ENCODE peak calls at places on chromosomes 4 and X, in five cellular contexts. One of them, this sample, is unnamed.
A peak's percentile ranks its signal among the peaks of the same experiment; 100 is the strongest.

GRCh38 chr4:184470785-184471110 is 3.6 kb downstream of the IRF2 start:
- DNase-seq in right cardiac atrium: no peak
- DNase-seq in cardiac muscle cell: no peak
- DNase-seq in GM23248: no peak
- DNase-seq in RWPE1: no peak
- DNase-seq in this sample: no peak

GRCh38 chr4:147479376-147479775 is 1.5 kb upstream of the EDNRA start:
- DNase-seq in RWPE1: no peak
- DNase-seq in right cardiac atrium: no peak
- DNase-seq in GM23248: no peak
- DNase-seq in cardiac muscle cell: no peak
- DNase-seq in this sample: no peak

GRCh38 chr4:59553739-59554126 is 1646.4 kb upstream of the ADGRL3 start:
- DNase-seq in right cardiac atrium: no peak
- DNase-seq in cardiac muscle cell: no peak
- DNase-seq in RWPE1: peak; percentile 57
- DNase-seq in GM23248: peak; percentile 3
- DNase-seq in this sample: no peak

GRCh38 chr4:80202190-80202711 is 4.9 kb downstream of the PRDM8 start:
- DNase-seq in right cardiac atrium: peak; percentile 95
- DNase-seq in cardiac muscle cell: peak; percentile 79
- DNase-seq in GM23248: peak; percentile 91
- DNase-seq in RWPE1: peak; percentile 71
- DNase-seq in this sample: peak; percentile 99

GRCh38 chr4:152448806-152449205 is 87.1 kb downstream of the FBXW7 start:
- DNase-seq in cardiac muscle cell: no peak
- DNase-seq in GM23248: no peak
- DNase-seq in right cardiac atrium: no peak
- DNase-seq in RWPE1: no peak
- DNase-seq in this sample: no peak

GRCh38 chr4:75653845-75654503 is 19.2 kb downstream of the G3BP2 start:
- DNase-seq in GM23248: peak; percentile 59
- DNase-seq in RWPE1: no peak
- DNase-seq in cardiac muscle cell: peak; percentile 51
- DNase-seq in right cardiac atrium: no peak
- DNase-seq in this sample: no peak

GRCh38 chrX:22087158-22087557 is 55.0 kb downstream of the PHEX start:
- DNase-seq in GM23248: no peak
- DNase-seq in right cardiac atrium: no peak
- DNase-seq in RWPE1: no peak
- DNase-seq in cardiac muscle cell: no peak
- DNase-seq in this sample: no peak

GRCh38 chr4:185011408-185011807 is 6.9 kb upstream of the HELT start:
- DNase-seq in cardiac muscle cell: peak; percentile 58
- DNase-seq in RWPE1: no peak
- DNase-seq in GM23248: peak; percentile 24
- DNase-seq in right cardiac atrium: no peak
- DNase-seq in this sample: no peak

GRCh38 chrX:23783569-23784486 is 855 bp downstream of the SAT1 start:
- DNase-seq in GM23248: peak; percentile 27
- DNase-seq in right cardiac atrium: peak; percentile 55
- DNase-seq in RWPE1: no peak
- DNase-seq in cardiac muscle cell: no peak
- DNase-seq in this sample: no peak

GRCh38 chrX:39398973-39399268 is 597.7 kb downstream of the MID1IP1 start:
- DNase-seq in RWPE1: no peak
- DNase-seq in GM23248: no peak
- DNase-seq in right cardiac atrium: peak; percentile 76
- DNase-seq in cardiac muscle cell: no peak
- DNase-seq in this sample: no peak

GRCh38 chr4:156128616-156129015 is 174.9 kb upstream of the CTSO start:
- DNase-seq in RWPE1: no peak
- DNase-seq in right cardiac atrium: no peak
- DNase-seq in GM23248: no peak
- DNase-seq in cardiac muscle cell: no peak
- DNase-seq in this sample: no peak

GRCh38 chr4:176409627-176410026 is 89.9 kb downstream of the SPCS3 start:
- DNase-seq in right cardiac atrium: no peak
- DNase-seq in GM23248: peak; percentile 23
- DNase-seq in cardiac muscle cell: no peak
- DNase-seq in RWPE1: no peak
- DNase-seq in this sample: no peak

GRCh38 chr4:100106982-100107381 is 83.3 kb downstream of the DDIT4L start:
- DNase-seq in cardiac muscle cell: no peak
- DNase-seq in right cardiac atrium: no peak
- DNase-seq in GM23248: no peak
- DNase-seq in RWPE1: no peak
- DNase-seq in this sample: no peak

GRCh38 chrX:113947548-113947947 is 636.3 kb upstream of the HTR2C start:
- DNase-seq in right cardiac atrium: no peak
- DNase-seq in GM23248: no peak
- DNase-seq in RWPE1: peak; percentile 0
- DNase-seq in cardiac muscle cell: peak; percentile 18
- DNase-seq in this sample: no peak

GRCh38 chr4:121072080-121072835 is at the start of gene NDNF:
- DNase-seq in GM23248: peak; percentile 75
- DNase-seq in cardiac muscle cell: peak; percentile 79
- DNase-seq in right cardiac atrium: peak; percentile 76
- DNase-seq in RWPE1: no peak
- DNase-seq in this sample: peak; percentile 86

GRCh38 chrX:143781103-143781502 is 60.6 kb upstream of the SPANXN2 start:
- DNase-seq in right cardiac atrium: no peak
- DNase-seq in cardiac muscle cell: no peak
- DNase-seq in RWPE1: peak; percentile 1
- DNase-seq in GM23248: peak; percentile 4
- DNase-seq in this sample: no peak

GRCh38 chrX:131068945-131069719 is 11.0 kb downstream of the ARHGAP36 start:
- DNase-seq in right cardiac atrium: peak; percentile 46
- DNase-seq in RWPE1: no peak
- DNase-seq in cardiac muscle cell: peak; percentile 84
- DNase-seq in GM23248: peak; percentile 29
- DNase-seq in this sample: no peak

GRCh38 chr4:6327220-6327917 is 57.7 kb downstream of the WFS1 start:
- DNase-seq in right cardiac atrium: peak; percentile 91
- DNase-seq in cardiac muscle cell: peak; percentile 85
- DNase-seq in RWPE1: peak; percentile 55
- DNase-seq in GM23248: peak; percentile 77
- DNase-seq in this sample: peak; percentile 78

GRCh38 chr4:168805341-168805740 is 204.7 kb downstream of the CBR4 start:
- DNase-seq in right cardiac atrium: no peak
- DNase-seq in cardiac muscle cell: no peak
- DNase-seq in RWPE1: no peak
- DNase-seq in GM23248: no peak
- DNase-seq in this sample: no peak

GRCh38 chr4:153594208-153594607 is 89.9 kb upstream of the TLR2 start:
- DNase-seq in right cardiac atrium: no peak
- DNase-seq in cardiac muscle cell: no peak
- DNase-seq in GM23248: peak; percentile 33
- DNase-seq in RWPE1: no peak
- DNase-seq in this sample: no peak

GRCh38 chr4:54496412-54496811 is 161.3 kb upstream of the KIT start:
- DNase-seq in right cardiac atrium: no peak
- DNase-seq in cardiac muscle cell: no peak
- DNase-seq in RWPE1: no peak
- DNase-seq in GM23248: no peak
- DNase-seq in this sample: no peak

GRCh38 chr4:76036855-76037254 is 985 bp upstream of the CXCL11 start:
- DNase-seq in GM23248: no peak
- DNase-seq in RWPE1: no peak
- DNase-seq in cardiac muscle cell: no peak
- DNase-seq in right cardiac atrium: no peak
- DNase-seq in this sample: no peak

GRCh38 chr4:17517664-17518063 is 2.7 kb downstream of the CLRN2 start:
- DNase-seq in cardiac muscle cell: no peak
- DNase-seq in right cardiac atrium: no peak
- DNase-seq in GM23248: no peak
- DNase-seq in RWPE1: no peak
- DNase-seq in this sample: no peak

GRCh38 chr4:44186850-44187246 is 261.8 kb downstream of the KCTD8 start:
- DNase-seq in GM23248: no peak
- DNase-seq in right cardiac atrium: no peak
- DNase-seq in RWPE1: no peak
- DNase-seq in cardiac muscle cell: no peak
- DNase-seq in this sample: no peak

GRCh38 chrX:43822015-43822414 is 60.2 kb downstream of the MAOB start:
- DNase-seq in RWPE1: peak; percentile 17
- DNase-seq in right cardiac atrium: no peak
- DNase-seq in cardiac muscle cell: no peak
- DNase-seq in GM23248: peak; percentile 45
- DNase-seq in this sample: no peak

GRCh38 chr4:179804440-179804839 is 2362.2 kb upstream of the AGA start:
- DNase-seq in right cardiac atrium: peak; percentile 37
- DNase-seq in RWPE1: no peak
- DNase-seq in GM23248: no peak
- DNase-seq in cardiac muscle cell: no peak
- DNase-seq in this sample: no peak

GRCh38 chr4:139563515-139563914 is 7.5 kb upstream of the SETD7 start:
- DNase-seq in cardiac muscle cell: no peak
- DNase-seq in RWPE1: no peak
- DNase-seq in GM23248: no peak
- DNase-seq in right cardiac atrium: no peak
- DNase-seq in this sample: no peak

GRCh38 chr4:91427171-91427570 is 876.6 kb upstream of the GRID2 start:
- DNase-seq in GM23248: no peak
- DNase-seq in cardiac muscle cell: no peak
- DNase-seq in RWPE1: peak; percentile 6
- DNase-seq in right cardiac atrium: no peak
- DNase-seq in this sample: no peak

GRCh38 chrX:41178201-41178600 is 93.0 kb downstream of the USP9X start:
- DNase-seq in RWPE1: no peak
- DNase-seq in GM23248: no peak
- DNase-seq in cardiac muscle cell: no peak
- DNase-seq in right cardiac atrium: no peak
- DNase-seq in this sample: no peak

GRCh38 chrX:41176263-41176662 is 91.0 kb downstream of the USP9X start:
- DNase-seq in RWPE1: no peak
- DNase-seq in cardiac muscle cell: no peak
- DNase-seq in right cardiac atrium: no peak
- DNase-seq in GM23248: no peak
- DNase-seq in this sample: no peak

GRCh38 chrX:41184312-41184711 is 99.1 kb downstream of the USP9X start:
- DNase-seq in cardiac muscle cell: peak; percentile 18
- DNase-seq in right cardiac atrium: no peak
- DNase-seq in GM23248: no peak
- DNase-seq in RWPE1: no peak
- DNase-seq in this sample: no peak

GRCh38 chrX:41177297-41177696 is 92.1 kb downstream of the USP9X start:
- DNase-seq in right cardiac atrium: no peak
- DNase-seq in RWPE1: no peak
- DNase-seq in GM23248: no peak
- DNase-seq in cardiac muscle cell: no peak
- DNase-seq in this sample: no peak

DNA sequence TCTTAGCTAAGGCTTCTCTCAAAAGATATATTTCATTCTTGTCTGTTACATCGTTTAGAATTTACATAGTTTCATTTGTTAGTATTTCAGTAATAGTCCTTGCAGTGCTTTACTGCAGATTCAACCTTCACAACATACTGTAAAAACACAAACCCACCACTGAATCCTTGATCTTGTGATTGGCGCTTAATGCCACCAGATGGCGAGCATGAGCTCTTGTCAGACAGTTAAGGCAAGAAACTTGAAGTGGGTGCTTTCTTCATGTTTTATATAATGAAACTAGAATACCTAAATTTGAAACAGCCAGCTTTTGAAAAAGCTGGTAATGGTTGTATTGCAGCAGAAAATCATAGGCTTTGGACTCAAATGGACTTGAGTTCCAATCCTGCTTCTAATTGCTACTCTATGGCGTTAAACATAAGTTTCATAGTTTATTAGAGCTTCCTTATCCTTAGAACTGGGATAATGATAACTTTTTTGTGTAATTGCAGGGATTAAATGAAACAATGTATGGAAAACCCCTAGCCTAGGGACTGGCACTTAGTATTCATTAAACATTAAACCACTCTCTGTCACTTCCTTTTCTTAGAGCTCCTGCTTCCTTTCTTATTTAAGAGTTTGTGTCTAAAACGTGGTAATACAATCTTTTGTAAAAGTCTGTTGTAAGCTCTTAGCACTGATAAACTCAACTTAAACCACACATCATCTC is 95.1 kb downstream of the USP9X start:
- DNase-seq in cardiac muscle cell: peak; percentile 67
- DNase-seq in right cardiac atrium: peak; percentile 66
- DNase-seq in RWPE1: peak; percentile 21
- DNase-seq in GM23248: peak; percentile 61
- DNase-seq in this sample: peak; percentile 43
- H3K27ac ChIP-seq in cardiac muscle cell: no peak overlapping the region
- H3K27ac ChIP-seq in right cardiac atrium: no peak overlapping the region
- H3K27ac ChIP-seq in RWPE1: no peak overlapping the region
- H3K27ac ChIP-seq in GM23248: no peak overlapping the region
- H3K27ac ChIP-seq in this sample: no peak overlapping the region

DNA sequence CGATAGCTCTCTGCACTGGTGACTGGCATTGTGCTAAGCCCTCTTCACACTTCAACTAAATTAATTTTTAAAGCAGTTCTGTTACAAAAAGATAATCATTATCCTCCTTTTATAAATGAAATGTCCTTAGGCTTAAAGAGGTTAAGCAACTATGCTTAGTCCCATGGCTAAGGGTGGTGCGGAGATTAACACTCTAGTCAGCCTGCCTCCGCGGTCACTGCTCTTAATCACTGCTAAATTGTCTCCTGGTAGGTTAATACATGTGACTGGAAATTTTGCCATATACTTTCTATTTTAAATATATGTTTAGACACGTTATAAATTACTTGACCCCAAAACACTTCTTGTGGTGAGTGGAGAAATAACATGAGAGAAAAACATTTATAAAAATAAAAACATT is 473.7 kb downstream of the CENPC start:
- DNase-seq in RWPE1: no peak
- DNase-seq in right cardiac atrium: no peak
- DNase-seq in cardiac muscle cell: no peak
- DNase-seq in GM23248: no peak
- DNase-seq in this sample: no peak
- H3K27ac ChIP-seq in RWPE1: no peak overlapping the region
- H3K27ac ChIP-seq in right cardiac atrium: no peak overlapping the region
- H3K27ac ChIP-seq in cardiac muscle cell: no peak overlapping the region
- H3K27ac ChIP-seq in GM23248: no peak overlapping the region
- H3K27ac ChIP-seq in this sample: no peak overlapping the region

DNA sequence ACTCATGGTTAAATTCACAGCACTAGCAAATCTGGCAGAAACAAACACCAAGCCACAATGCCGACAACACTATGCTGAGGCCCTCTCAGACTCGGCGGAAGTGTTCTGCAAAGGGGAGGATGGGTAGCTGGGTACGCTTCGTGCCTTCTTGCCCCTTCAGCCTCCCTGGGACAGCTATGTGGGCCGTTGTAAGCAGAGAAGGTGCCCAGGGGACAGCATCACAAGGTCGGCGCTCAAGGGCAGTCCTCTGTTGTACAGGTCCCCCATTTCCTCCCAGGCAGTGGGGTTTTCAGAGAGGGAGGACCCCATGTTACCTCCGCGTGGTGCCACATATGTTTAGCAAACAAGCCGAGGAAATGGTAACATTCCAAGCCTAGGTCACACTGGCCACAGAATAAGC is 173.6 kb downstream of the AFAP1 start:
- DNase-seq in GM23248: no peak
- DNase-seq in cardiac muscle cell: no peak
- DNase-seq in RWPE1: no peak
- DNase-seq in right cardiac atrium: peak; percentile 29
- DNase-seq in this sample: no peak
- H3K27ac ChIP-seq in GM23248: no peak overlapping the region
- H3K27ac ChIP-seq in cardiac muscle cell: no peak overlapping the region
- H3K27ac ChIP-seq in RWPE1: no peak overlapping the region
- H3K27ac ChIP-seq in right cardiac atrium: no peak overlapping the region
- H3K27ac ChIP-seq in this sample: no peak overlapping the region

GRCh38 chr4:40875507-40876150 is 125.9 kb downstream of the NSUN7 start:
- DNase-seq in cardiac muscle cell: no peak
- DNase-seq in RWPE1: no peak
- DNase-seq in GM23248: no peak
- DNase-seq in right cardiac atrium: no peak
- DNase-seq in this sample: no peak
- H3K27ac ChIP-seq in cardiac muscle cell: peak overlapping the region; percentile 91
- H3K27ac ChIP-seq in RWPE1: no peak overlapping the region
- H3K27ac ChIP-seq in GM23248: no peak overlapping the region
- H3K27ac ChIP-seq in right cardiac atrium: no peak overlapping the region
- H3K27ac ChIP-seq in this sample: no peak overlapping the region

This sample was measured in left lung.